ENCODE peak calls at places on chromosomes 13 and 19, in eight cellular contexts. F, U, Q, B, D, Y, M and V are unnamed samples.

GRCh38 chr13:111384441-111385181 is 64.2 kb downstream of the TEX29 start:
- DNase-seq in F (no peak), U (no peak), Q (no peak), B (no peak), D (no peak), Y (no peak), M (no peak), V (no peak)

GRCh38 chr13:100825551-100825950 is 151.0 kb upstream of the TMTC4 start:
- DNase-seq in F (no peak), U (no peak), Q (no peak), B (no peak), D (no peak), Y (no peak), M (no peak), V (no peak)

GRCh38 chr13:77398825-77399620 is 72.1 kb upstream of the MYCBP2 start:
- DNase-seq in F (no peak), U (no peak), Q (no peak), B (no peak), D (no peak), Y (no peak), M (no peak), V (no peak)

GRCh38 chr13:21001471-21001870 is 59.9 kb downstream of the LATS2 start:
- DNase-seq in F (no peak), U (no peak), Q (no peak), B (no peak), D (no peak), Y (no peak), M (no peak), V (no peak)

GRCh38 chr13:82627183-82627582 is 1255.1 kb downstream of the SLITRK1 start:
- DNase-seq in F (no peak), U (no peak), Q (no peak), B (no peak), D (no peak), Y (peak; percentile 27), M (no peak), V (no peak)

GRCh38 chr19:53865918-53866696 is 1.6 kb upstream of the MYADM start:
- DNase-seq in F (peak; percentile 71), U (peak; percentile 73), Q (no peak), B (peak; percentile 80), D (peak; percentile 54), Y (no peak), M (no peak), V (no peak)

GRCh38 chr13:27975579-27976361 is 6.7 kb upstream of the CDX2 start:
- DNase-seq in F (no peak), U (no peak), Q (no peak), B (no peak), D (no peak), Y (no peak), M (no peak), V (no peak)

GRCh38 chr13:80979035-80979641 is 638.2 kb upstream of the SPRY2 start:
- DNase-seq in F (peak; percentile 69), U (peak; percentile 45), Q (no peak), B (peak; percentile 25), D (peak; percentile 73), Y (peak; percentile 18), M (peak; percentile 12), V (no peak)

GRCh38 chr13:44648392-44649117 is 72.4 kb upstream of the TSC22D1 start:
- DNase-seq in F (peak; percentile 12), U (no peak), Q (no peak), B (no peak), D (peak; percentile 5), Y (no peak), M (no peak), V (no peak)

GRCh38 chr13:44163108-44163507 is 210.5 kb upstream of the SERP2 start:
- DNase-seq in F (no peak), U (no peak), Q (no peak), B (no peak), D (no peak), Y (no peak), M (no peak), V (no peak)

GRCh38 chr19:43720936-43721335 is 5.1 kb downstream of the IRGC start:
- DNase-seq in F (no peak), U (no peak), Q (no peak), B (no peak), D (no peak), Y (no peak), M (no peak), V (no peak)

GRCh38 chr13:52743988-52744387 is 4.4 kb upstream of the CNMD start:
- DNase-seq in F (no peak), U (no peak), Q (no peak), B (no peak), D (no peak), Y (no peak), M (no peak), V (no peak)

GRCh38 chr13:49784886-49785570 is 7.5 kb downstream of the KPNA3 start:
- DNase-seq in F (no peak), U (no peak), Q (no peak), B (no peak), D (no peak), Y (no peak), M (no peak), V (no peak)

GRCh38 chr13:26585136-26585535 is 27.7 kb downstream of the WASF3 start:
- DNase-seq in F (no peak), U (no peak), Q (no peak), B (no peak), D (no peak), Y (no peak), M (no peak), V (no peak)

GRCh38 chr13:52779028-52779612 is 39.5 kb upstream of the CNMD start:
- DNase-seq in F (no peak), U (no peak), Q (no peak), B (no peak), D (no peak), Y (no peak), M (no peak), V (no peak)

GRCh38 chr13:97268772-97269171 is 46.6 kb downstream of the MBNL2 start:
- DNase-seq in F (no peak), U (peak; percentile 35), Q (no peak), B (peak; percentile 27), D (no peak), Y (no peak), M (no peak), V (no peak)

GRCh38 chr19:53961523-53962345 is 1.0 kb upstream of the CACNG8 start:
- DNase-seq in F (no peak), U (no peak), Q (no peak), B (no peak), D (no peak), Y (no peak), M (no peak), V (no peak)

GRCh38 chr19:41354343-41354974 is 737 bp upstream of the TGFB1 start:
- DNase-seq in F (no peak), U (no peak), Q (no peak), B (no peak), D (no peak), Y (no peak), M (no peak), V (no peak)

DNA sequence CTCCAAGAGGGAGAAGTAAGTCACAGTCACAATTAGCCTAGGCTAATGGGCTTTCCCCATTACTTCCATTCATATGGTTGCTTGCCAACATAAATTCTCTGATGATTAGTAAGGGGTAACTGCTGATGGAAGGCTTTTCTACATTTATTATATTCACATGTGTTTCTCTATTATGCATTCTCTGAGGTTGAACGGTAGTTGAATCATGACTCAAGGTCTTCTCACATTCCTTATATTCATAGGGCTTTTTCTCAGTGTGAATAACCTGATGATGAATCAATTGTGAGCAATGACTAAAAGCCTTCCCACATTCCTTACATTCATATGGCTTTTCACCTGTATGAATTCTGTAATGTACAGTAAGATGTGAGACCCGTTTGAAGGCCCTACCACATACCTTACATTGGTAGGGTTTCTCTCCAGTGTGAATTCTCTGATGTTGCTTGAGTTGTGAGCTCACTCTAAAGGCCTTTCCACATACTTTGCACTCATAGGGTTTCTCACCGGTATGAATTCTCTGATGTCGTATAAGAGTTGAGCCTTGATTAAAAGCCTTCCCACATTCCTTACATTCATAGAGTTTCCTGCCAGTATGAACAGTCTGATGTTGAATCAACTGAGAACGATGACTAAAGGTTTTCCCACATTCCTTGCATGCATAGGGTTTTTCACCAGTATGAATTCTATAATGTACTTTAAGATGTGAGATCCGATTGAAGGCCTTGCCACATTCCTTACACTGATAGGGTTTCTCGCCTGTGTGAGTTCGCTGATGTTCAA is 9.3 kb downstream of the ZNF582 start:
- DNase-seq in F (no peak), U (no peak), Q (no peak), B (no peak), D (no peak), Y (no peak), M (no peak), V (no peak)
- TF ChIP-seq CTCF in F (no peak), U (no peak), Q (no peak), B (no peak), D (no peak), Y (no peak), M (no peak), V (no peak)

DNA sequence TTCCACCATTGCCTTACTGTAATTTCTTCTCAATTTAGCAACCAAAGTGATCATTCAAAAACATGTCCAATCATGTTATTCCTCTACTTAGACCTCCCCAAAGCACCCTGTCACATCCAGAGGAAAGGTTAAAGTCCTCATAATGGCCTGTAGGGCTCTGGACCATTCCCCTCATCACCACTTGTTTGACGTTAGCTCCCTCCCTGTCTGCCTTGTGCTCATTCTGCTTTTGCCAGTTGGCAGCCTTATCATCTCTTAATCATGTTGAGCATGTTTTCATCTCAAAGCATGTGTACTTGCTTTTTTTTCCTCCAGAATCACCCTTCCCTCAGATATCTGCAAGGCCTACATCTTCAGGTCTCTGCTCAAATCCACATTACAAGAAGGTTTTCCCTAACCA is 25.8 kb downstream of the UBAC2 start:
- DNase-seq in F (no peak), U (no peak), Q (no peak), B (no peak), D (no peak), Y (no peak), M (no peak), V (no peak)
- TF ChIP-seq CTCF in F (no peak), U (no peak), Q (no peak), B (no peak), D (no peak), Y (no peak), M (no peak), V (no peak)

GRCh38 chr19:6246174-6247006 is 33.4 kb downstream of the MLLT1 start:
- DNase-seq in F (no peak), U (no peak), Q (no peak), B (no peak), D (no peak), Y (no peak), M (no peak), V (no peak)
- TF ChIP-seq CTCF in F (no peak), U (no peak), Q (no peak), B (no peak), D (no peak), Y (no peak), M (no peak), V (no peak)

DNA sequence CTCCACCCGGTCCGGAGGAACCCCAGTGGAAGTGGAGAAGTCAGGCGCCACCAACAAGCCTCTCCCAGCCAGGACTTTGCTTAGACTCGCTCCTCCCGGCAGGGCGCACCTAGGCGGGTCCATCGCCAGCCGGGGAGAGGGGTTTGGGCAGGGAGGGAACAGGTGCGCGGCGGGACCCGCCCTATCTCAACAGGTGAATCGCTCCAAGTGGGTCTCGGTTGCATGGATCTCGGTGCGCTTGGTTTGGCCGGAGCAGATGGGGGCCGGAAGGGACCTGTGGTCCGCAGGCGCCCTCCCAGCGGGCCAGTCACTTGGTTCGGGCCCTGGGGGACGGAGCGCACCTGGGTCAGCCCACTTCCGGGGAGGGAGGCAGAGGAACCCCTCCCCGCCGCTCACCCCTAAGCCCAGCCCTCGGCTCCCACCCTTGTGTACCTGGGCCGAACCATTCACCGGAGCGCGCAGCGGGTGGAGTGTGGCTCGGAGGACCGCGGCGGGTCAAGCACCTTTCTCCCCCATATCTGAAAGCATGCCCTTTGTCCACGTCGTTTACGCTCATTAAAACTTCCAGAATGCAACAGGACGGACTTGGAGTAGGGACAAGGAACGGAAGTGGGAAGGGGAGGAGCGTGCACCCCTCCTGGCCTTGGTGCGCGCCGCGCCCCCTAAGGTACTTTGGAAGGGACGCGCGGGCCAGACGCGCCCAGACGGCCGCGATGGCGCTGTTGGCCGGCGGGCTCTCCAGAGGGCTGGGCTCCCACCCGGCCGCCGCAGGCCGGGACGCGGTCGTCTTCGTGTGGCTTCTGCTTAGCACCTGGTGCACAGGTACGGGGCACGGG is at the start of gene LSR:
- DNase-seq in F (peak; percentile 97), U (peak; percentile 51), Q (no peak), B (peak; percentile 58), D (no peak), Y (no peak), M (no peak), V (no peak)
- TF ChIP-seq CTCF in F (no peak), U (peak; percentile 17), Q (no peak), B (no peak), D (no peak), Y (no peak), M (no peak), V (no peak)